ENCODE peak calls at places on chromosomes 4 and X, in ten cellular contexts. N is Peyer's patch, F is HepG2, U is AG04450, B is GM12864, S is tibial artery, A is fibroblast of mammary gland, J is foreskin fibroblast, Y is esophagus squamous epithelium, P is gastrocnemius medialis. R is an unnamed sample.

GRCh38 chrX:118495958-118496762 is 545 bp downstream of the DOCK11 start:
- DNase-seq in U (no peak), P (peak; percentile 4), B (peak; percentile 49), J (no peak), A (peak; percentile 32), N (peak; percentile 82), Y (peak; percentile 32), S (peak; percentile 75), F (no peak), R (no peak)

GRCh38 chrX:19709812-19710518 is 177.4 kb downstream of the SH3KBP1 start:
- DNase-seq in J (peak; percentile 93), Y (no peak), F (no peak), A (peak; percentile 97), B (no peak), S (no peak), N (no peak), P (no peak), U (no peak), R (peak; percentile 58)

GRCh38 chrX:68894142-68894512 is 65.3 kb downstream of the EFNB1 start:
- DNase-seq in Y (no peak), J (no peak), A (no peak), S (peak; percentile 64), U (no peak), N (no peak), P (no peak), F (no peak), B (no peak), R (no peak)

GRCh38 chr4:78320353-78320935 is 231.1 kb upstream of the ANXA3 start:
- DNase-seq in J (no peak), P (no peak), S (no peak), N (no peak), U (no peak), B (no peak), A (no peak), F (peak; percentile 18), Y (no peak), R (no peak)

GRCh38 chrX:11137543-11138139 is 26.5 kb downstream of the HCCS start:
- DNase-seq in N (no peak), A (peak; percentile 64), Y (no peak), J (peak; percentile 29), S (no peak), F (peak; percentile 1), P (no peak), U (peak; percentile 6), B (no peak), R (peak; percentile 12)

GRCh38 chr4:185020863-185021761 is 2.8 kb downstream of the HELT start:
- DNase-seq in A (no peak), N (no peak), U (no peak), F (no peak), J (no peak), Y (no peak), S (no peak), B (no peak), P (no peak), R (no peak)

GRCh38 chr4:143248827-143249226 is 64.1 kb downstream of the USP38 start:
- DNase-seq in J (no peak), N (no peak), A (no peak), B (no peak), S (no peak), U (no peak), P (no peak), F (no peak), Y (no peak), R (no peak)

GRCh38 chr4:151955721-151956340 is 195.0 kb upstream of the GATB start:
- DNase-seq in J (peak; percentile 53), Y (no peak), S (no peak), N (no peak), U (peak; percentile 8), P (no peak), A (peak; percentile 44), F (no peak), B (no peak), R (no peak)

GRCh38 chr4:139144911-139145551 is 32.0 kb downstream of the ELF2 start:
- DNase-seq in U (no peak), B (no peak), N (no peak), S (no peak), F (no peak), P (no peak), J (no peak), Y (no peak), A (no peak), R (no peak)

GRCh38 chrX:115367455-115367854 is 77.9 kb downstream of the LUZP4 start:
- DNase-seq in Y (no peak), B (no peak), P (no peak), U (no peak), A (peak; percentile 26), J (peak; percentile 14), F (no peak), S (no peak), N (no peak), R (no peak)

GRCh38 chrX:47658301-47658683 is 688 bp downstream of the UXT start:
- DNase-seq in Y (no peak), F (no peak), U (no peak), P (no peak), S (no peak), J (no peak), A (no peak), B (no peak), N (no peak), R (no peak)
- H3K4me3 ChIP-seq in Y (peak overlapping the region; percentile 76), F (peak overlapping the region; percentile 71), U (peak overlapping the region; percentile 74), P (peak overlapping the region; percentile 71), S (peak overlapping the region; percentile 67), J (peak overlapping the region; percentile 46), A (peak overlapping the region; percentile 63), B (peak overlapping the region; percentile 80), N (peak overlapping the region; percentile 54), R (peak overlapping the region; percentile 53)

GRCh38 chrX:42615161-42615563 is 162.8 kb downstream of the PPP1R2C start:
- DNase-seq in A (peak; percentile 4), B (peak; percentile 5), Y (no peak), J (no peak), N (no peak), P (no peak), U (no peak), F (no peak), S (no peak), R (no peak)
- TF ChIP-seq CTCF in A (peak; percentile 11), B (peak; percentile 35), Y (no peak), J (peak; percentile 12), N (peak; percentile 41), P (no peak), U (no peak), F (peak; percentile 27), S (no peak), R (peak; percentile 25)

GRCh38 chr4:4643306-4643705 is 101.5 kb upstream of the STX18 start:
- DNase-seq in J (no peak), S (no peak), P (no peak), Y (no peak), F (no peak), U (no peak), A (no peak), N (no peak), B (no peak), R (no peak)

GRCh38 chr4:4639370-4639769 is 97.5 kb upstream of the STX18 start:
- DNase-seq in U (no peak), F (no peak), Y (no peak), N (no peak), J (no peak), S (no peak), P (no peak), A (no peak), B (no peak), R (no peak)

GRCh38 chr4:4642201-4643025 is 100.6 kb upstream of the STX18 start:
- DNase-seq in U (no peak), S (no peak), N (no peak), B (no peak), J (no peak), P (no peak), Y (no peak), A (no peak), F (no peak), R (no peak)

GRCh38 chr4:4640692-4641091 is 98.8 kb upstream of the STX18 start:
- DNase-seq in J (no peak), U (no peak), A (no peak), P (no peak), B (no peak), S (no peak), Y (no peak), N (no peak), F (peak; percentile 86), R (no peak)

GRCh38 chr4:4641661-4642180 is 99.9 kb upstream of the STX18 start:
- DNase-seq in B (no peak), Y (no peak), U (no peak), J (no peak), N (no peak), S (no peak), P (no peak), A (no peak), F (peak; percentile 78), R (no peak)
- H3K4me3 ChIP-seq in B (no peak overlapping the region), Y (no peak overlapping the region), U (no peak overlapping the region), J (no peak overlapping the region), N (no peak overlapping the region), S (no peak overlapping the region), P (no peak overlapping the region), A (no peak overlapping the region), F (peak overlapping the region; percentile 63), R (no peak overlapping the region)

GRCh38 chr4:86386201-86386600 is 26.3 kb upstream of the MAPK10 start:
- DNase-seq in F (no peak), S (no peak), J (no peak), U (no peak), N (no peak), Y (no peak), A (no peak), P (no peak), B (no peak), R (no peak)

GRCh38 chr4:86387013-86387412 is 27.2 kb upstream of the MAPK10 start:
- DNase-seq in A (no peak), S (no peak), J (no peak), B (no peak), U (no peak), F (no peak), N (no peak), Y (no peak), P (no peak), R (no peak)

DNA sequence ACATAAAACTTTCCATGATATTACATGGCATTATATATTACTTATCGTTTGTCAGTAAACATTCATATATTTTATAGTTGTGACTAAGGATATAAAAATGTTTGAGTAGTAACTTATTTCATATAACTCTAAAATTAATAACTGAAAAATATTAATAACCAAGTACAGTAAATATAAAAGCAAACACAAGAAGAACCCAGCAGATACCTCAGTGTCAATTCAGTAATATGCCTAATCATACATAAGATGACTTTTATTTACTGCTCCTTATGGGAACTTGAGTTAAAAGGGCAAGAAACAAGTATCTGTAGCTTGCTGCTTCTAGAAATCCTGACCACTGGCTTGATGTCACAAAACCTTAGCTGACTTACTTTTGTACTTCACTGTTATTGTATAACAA is 28.4 kb upstream of the MAPK10 start:
- DNase-seq in N (no peak), Y (no peak), U (no peak), J (no peak), B (no peak), S (no peak), F (no peak), P (no peak), A (no peak), R (no peak)
- TF ChIP-seq CTCF in N (no peak), Y (no peak), U (no peak), J (no peak), B (no peak), S (no peak), F (no peak), P (no peak), A (no peak), R (no peak)

GRCh38 chrX:79161655-79162054 is 17.2 kb downstream of the GPR174 start:
- DNase-seq in F (no peak), N (peak; percentile 22), J (no peak), S (no peak), Y (no peak), A (no peak), B (peak; percentile 53), P (no peak), U (no peak), R (no peak)
- H3K4me3 ChIP-seq in F (no peak overlapping the region), N (no peak overlapping the region), J (no peak overlapping the region), S (no peak overlapping the region), Y (peak overlapping the region; percentile 2), A (no peak overlapping the region), B (peak overlapping the region; percentile 19), P (no peak overlapping the region), U (no peak overlapping the region), R (no peak overlapping the region)